ENCODE peak calls at places on chromosomes 5 and 9, in four cellular contexts. F is GM06990, L is spleen, D is esophagus squamous epithelium. C is an unnamed sample.

GRCh38 chr5:93621340-93621872 is 38.4 kb downstream of the NR2F1 start:
- DNase-seq in F (no peak), L (peak; percentile 86), D (no peak), C (no peak)

GRCh38 chr5:154214236-154215106 is 23.9 kb downstream of the GALNT10 start:
- DNase-seq in F (no peak), L (no peak), D (no peak), C (no peak)

GRCh38 chr9:79154806-79155205 is 417.0 kb upstream of the TLE4 start:
- DNase-seq in F (no peak), L (no peak), D (no peak), C (no peak)

GRCh38 chr5:78699565-78700143 is 51.1 kb upstream of the LHFPL2 start:
- DNase-seq in F (no peak), L (no peak), D (no peak), C (no peak)

GRCh38 chr9:68536876-68537490 is 3.7 kb downstream of the TMEM252 start:
- DNase-seq in F (no peak), L (no peak), D (no peak), C (no peak)

GRCh38 chr9:113624721-113625120 is 161.2 kb downstream of the RGS3 start:
- DNase-seq in F (no peak), L (peak; percentile 39), D (no peak), C (no peak)

GRCh38 chr5:109825450-109825849 is 135.7 kb downstream of the MAN2A1 start:
- DNase-seq in F (no peak), L (no peak), D (no peak), C (no peak)

GRCh38 chr5:17216176-17216973 is 1.1 kb upstream of the BASP1 start:
- DNase-seq in F (peak; percentile 82), L (peak; percentile 93), D (peak; percentile 29), C (peak; percentile 80)

GRCh38 chr5:102772273-102772672 is 17.2 kb downstream of the PAM start:
- DNase-seq in F (no peak), L (no peak), D (no peak), C (no peak)

DNA sequence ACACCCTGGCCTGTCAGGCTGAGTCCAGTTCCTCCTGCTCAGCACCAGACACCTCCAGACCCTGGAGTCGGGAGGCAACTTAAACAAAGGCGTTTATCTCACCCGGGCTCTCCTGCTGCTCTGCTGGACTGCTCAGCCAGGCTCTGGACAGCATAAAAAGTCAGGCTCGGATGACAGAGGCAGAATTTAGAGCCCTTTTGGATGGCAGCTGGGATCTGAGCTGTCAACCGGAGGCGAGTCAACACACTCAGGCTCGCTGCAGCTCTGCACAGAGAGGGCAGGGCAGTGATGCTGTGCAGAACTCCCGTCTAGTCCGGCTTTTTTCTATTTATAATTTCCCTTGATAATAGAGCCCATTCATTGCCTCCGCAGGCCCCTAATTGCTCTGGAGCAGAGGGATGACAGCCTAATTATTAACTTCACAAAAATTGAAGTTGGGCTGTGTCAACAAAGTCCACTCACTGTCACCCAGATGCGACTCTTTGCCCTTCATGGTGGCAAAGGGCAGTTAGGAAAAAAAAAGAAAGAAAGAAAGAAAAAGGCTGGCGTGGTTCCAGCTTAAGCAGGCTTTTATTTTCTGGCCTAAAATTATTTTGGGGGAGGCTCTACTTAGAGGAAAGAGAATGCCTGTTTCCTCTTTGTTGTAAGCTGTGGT is 37.6 kb downstream of the STC2 start:
- DNase-seq in F (no peak), L (no peak), D (no peak), C (no peak)
- H3K27me3 ChIP-seq in F (no peaks in the 10 kb centered on the region), L (no peaks in the 10 kb centered on the region), D (peaks cover 3% of the 10 kb centered on the region), C (peaks cover 16% of the 10 kb centered on the region)

DNA sequence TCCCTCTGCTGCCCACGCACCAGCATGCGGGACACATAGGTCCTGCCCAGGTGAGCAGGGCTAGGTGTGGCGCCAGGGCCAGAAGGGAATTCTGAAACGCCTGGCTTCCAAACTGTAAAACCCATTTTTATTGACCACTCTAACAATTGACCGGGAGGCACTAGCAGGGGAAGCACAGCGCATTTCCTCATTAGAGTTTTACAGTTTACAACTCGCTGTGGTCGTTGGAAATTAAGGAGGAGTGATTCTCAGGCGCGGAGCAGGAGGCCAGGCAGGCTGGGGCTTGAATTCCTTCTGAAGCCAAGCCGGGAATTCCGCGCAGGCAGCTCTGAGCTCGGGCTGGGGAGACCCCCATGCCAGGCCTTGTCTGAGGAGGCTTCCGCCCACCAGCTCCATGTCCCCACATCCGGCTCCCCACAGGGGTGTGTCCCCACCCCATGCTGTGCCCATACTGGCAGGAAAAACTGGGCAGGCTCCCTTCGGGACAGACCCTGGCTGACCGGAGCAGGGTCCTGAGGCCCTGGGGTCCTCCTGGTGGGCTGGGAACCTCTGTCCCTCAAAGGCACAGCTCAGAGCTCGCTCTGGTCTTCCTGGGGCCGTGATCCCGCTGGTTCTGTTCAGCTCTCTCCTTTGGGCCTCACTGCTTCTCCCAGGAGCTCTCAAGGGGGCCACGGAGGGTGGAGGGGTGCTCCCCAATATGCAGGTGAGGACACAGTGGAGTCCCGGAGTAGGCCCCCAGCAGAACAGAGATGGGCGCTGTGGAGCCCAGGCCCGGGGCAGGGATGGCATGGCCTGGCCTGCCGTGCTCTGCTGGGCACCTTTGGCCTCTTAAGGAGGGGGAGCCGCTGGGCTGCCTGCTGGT is 1.2 kb upstream of the NRARP start:
- DNase-seq in F (no peak), L (no peak), D (no peak), C (peak; percentile 80)
- H3K4me3 ChIP-seq in F (no peak overlapping the region), L (peak overlapping the region; percentile 38), D (peak overlapping the region; percentile 59), C (peak overlapping the region; percentile 58)

DNA sequence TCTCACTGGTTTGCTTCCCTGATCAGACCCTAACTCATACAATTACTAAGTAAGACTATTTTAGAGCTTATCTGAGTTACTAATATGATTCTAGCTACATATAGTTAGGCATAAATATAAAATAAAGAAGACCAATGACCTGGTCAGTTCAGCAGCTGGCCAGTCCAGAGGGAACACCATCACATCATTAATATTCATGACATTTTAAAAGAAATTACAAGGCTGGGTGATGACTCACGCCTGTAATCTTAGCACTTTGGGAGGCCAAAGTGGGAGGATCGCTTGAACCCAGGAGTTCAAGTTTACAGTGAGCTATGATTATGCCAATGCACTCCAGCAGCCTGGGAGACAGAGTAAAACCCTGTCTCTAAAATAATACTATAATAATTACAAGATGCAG is 37.0 kb upstream of the CDC42SE2 start:
- DNase-seq in F (no peak), L (no peak), D (no peak), C (no peak)
- H3K36me3 ChIP-seq in F (no peaks in the 10 kb centered on the region), L (no peaks in the 10 kb centered on the region), D (no peaks in the 10 kb centered on the region), C (no peaks in the 10 kb centered on the region)

GRCh38 chr5:180153991-180154390 is 55.0 kb downstream of the RASGEF1C start:
- DNase-seq in F (no peak), L (no peak), D (no peak), C (no peak)

GRCh38 chr5:180156141-180156540 is 52.9 kb downstream of the RASGEF1C start:
- DNase-seq in F (no peak), L (no peak), D (no peak), C (peak; percentile 81)

GRCh38 chr5:180153099-180153498 is 55.9 kb downstream of the RASGEF1C start:
- DNase-seq in F (no peak), L (no peak), D (no peak), C (no peak)

GRCh38 chr5:180155331-180155881 is 53.6 kb downstream of the RASGEF1C start:
- DNase-seq in F (no peak), L (no peak), D (no peak), C (no peak)

DNA sequence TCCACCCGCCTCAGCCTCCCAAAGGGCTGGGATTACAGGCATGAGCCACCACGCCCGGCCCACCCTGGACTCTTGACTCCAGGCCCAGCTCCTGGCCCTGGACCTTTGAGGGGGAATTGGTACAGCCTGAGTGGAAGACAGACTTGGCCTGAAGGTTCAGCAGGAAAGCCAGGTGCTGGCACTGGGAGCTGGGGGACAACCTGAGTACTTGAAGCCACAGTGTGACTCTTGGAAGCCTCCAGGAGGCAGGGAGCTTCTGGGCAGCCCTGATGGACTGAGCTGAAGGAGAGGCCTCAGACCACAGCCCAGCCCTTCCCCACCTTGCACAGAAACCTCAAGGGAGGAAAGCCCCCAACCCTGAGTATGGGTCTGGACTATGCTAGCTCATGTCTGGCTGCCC is 54.2 kb downstream of the RASGEF1C start:
- DNase-seq in F (no peak), L (no peak), D (no peak), C (no peak)
- H3K27me3 ChIP-seq in F (no peaks in the 10 kb centered on the region), L (no peaks in the 10 kb centered on the region), D (no peaks in the 10 kb centered on the region), C (no peaks in the 10 kb centered on the region)

DNA sequence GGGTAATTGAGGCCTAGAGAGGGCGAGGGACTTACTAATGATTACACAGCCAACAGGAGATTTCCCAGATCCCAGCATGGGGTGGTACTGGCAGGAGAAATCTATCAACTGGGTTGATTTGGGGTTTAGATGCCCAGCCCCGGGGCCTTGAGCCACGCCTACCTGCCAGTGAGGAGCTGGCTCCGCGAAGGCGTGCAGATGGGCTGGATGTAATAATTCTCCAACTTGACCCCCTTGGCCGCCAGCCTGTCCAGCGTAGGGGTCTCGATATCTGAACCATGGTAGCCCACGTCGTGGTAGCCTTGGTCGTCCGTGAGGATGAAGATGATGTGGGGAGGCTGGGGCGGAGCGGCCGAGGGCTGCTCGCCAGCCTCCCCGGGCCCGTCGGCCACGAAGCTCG is 804 bp downstream of the ARSI start:
- DNase-seq in F (no peak), L (no peak), D (no peak), C (no peak)
- H3K4me3 ChIP-seq in F (no peak overlapping the region), L (peak overlapping the region; percentile 22), D (peak overlapping the region; percentile 47), C (peak overlapping the region; percentile 51)

DNA sequence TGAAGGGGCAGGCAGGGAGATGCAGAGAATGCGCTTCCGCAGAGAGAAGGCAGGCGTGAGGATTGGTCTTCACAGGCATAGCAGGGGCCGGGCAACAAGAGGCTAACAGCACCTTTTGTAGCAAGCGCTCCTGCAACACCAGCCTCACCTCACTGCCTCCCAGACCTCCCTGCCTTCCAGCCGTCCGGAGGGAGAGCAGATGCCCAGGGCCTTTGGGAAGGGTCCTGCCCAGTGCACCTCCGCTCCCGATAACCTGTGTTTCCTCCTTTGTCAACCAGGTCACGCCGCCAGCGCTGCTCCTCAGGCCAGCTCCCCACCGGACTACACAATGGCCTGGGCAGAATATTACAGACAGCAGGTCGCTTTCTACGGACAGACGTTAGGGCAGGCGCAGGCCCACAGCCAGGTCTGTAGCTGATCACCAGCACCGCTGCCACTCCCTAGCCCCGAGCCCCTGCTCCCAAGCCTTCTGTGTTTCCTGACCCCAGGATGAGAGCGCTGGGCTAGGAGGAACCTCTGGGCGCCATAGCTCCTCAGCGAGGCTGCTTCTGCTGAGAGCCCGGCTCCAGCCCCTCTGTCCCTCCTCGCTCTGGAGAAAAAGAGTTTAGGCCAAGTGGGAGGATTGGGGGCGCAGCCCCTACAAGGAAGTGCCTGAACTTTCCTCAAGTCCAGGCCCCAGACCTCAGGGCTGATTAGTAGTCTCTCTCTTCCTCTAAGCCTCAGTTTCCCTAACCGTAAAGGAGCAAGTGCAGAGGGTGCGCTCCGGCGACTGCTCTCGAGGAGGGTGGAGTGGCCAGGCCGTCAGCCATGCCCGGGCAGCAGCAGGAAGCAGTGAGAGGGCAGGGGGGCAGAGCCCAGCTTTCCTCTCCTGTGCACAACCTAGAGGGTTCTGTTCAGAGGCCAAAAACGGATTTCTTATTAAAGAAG is 28.4 kb upstream of the PRDM12 start:
- DNase-seq in F (no peak), L (peak; percentile 58), D (no peak), C (peak; percentile 46)
- H3K36me3 ChIP-seq in F (peaks cover 23% of the 10 kb centered on the region), L (peaks cover 72% of the 10 kb centered on the region), D (peaks cover 46% of the 10 kb centered on the region), C (peaks cover 25% of the 10 kb centered on the region)